ENCODE peak calls at places on chromosomes 3 and 15, in ten cellular contexts. X, S, N, T, K, Q, Z, R, D and P are unnamed samples.

GRCh38 chr3:27632431-27633223 is 89.5 kb downstream of the EOMES start:
- DNase-seq in Q (peak), N (no peak), K (peak), D (peak), R (peak), T (peak), Z (peak), S (peak), X (peak), P (no peak)

GRCh38 chr15:86743283-86743903 is 663.7 kb downstream of the AGBL1 start:
- DNase-seq in K (no peak), Q (no peak), Z (peak), R (no peak), D (peak), S (peak), X (peak), T (peak), N (peak), P (no peak)

GRCh38 chr3:11240496-11240895 is 31.7 kb upstream of the ATG7 start:
- DNase-seq in X (no peak), Q (no peak), S (no peak), K (no peak), T (no peak), N (no peak), R (no peak), D (no peak), Z (no peak), P (no peak)

GRCh38 chr3:100994187-100994586 is 966 bp upstream of the ABI3BP start:
- DNase-seq in S (no peak), R (no peak), X (no peak), N (no peak), Q (no peak), D (no peak), Z (no peak), T (no peak), K (no peak), P (no peak)

GRCh38 chr15:26294062-26294689 is 431.0 kb upstream of the ATP10A start:
- DNase-seq in Z (no peak), S (no peak), D (no peak), K (no peak), T (no peak), Q (no peak), R (no peak), X (no peak), N (peak), P (no peak)

GRCh38 chr3:63344676-63345075 is 66.6 kb downstream of the SYNPR start:
- DNase-seq in D (no peak), S (no peak), X (peak), Z (no peak), R (no peak), N (no peak), Q (no peak), K (no peak), T (no peak), P (no peak)

GRCh38 chr3:128175768-128176167 is 22.5 kb downstream of the EEFSEC start:
- DNase-seq in T (no peak), X (no peak), Z (no peak), R (no peak), D (no peak), S (no peak), Q (no peak), N (no peak), K (no peak), P (no peak)

GRCh38 chr15:101242160-101242998 is 9.5 kb downstream of the CHSY1 start:
- DNase-seq in R (peak), Z (peak), N (no peak), K (no peak), X (no peak), Q (peak), D (no peak), S (peak), T (peak), P (no peak)

GRCh38 chr15:35120173-35120572 is 35.1 kb upstream of the NANOGP8 start:
- DNase-seq in S (no peak), R (no peak), Z (no peak), Q (no peak), K (no peak), N (no peak), D (no peak), X (no peak), T (no peak), P (no peak)

GRCh38 chr15:81929557-81929956 is 116.3 kb downstream of the MEX3B start:
- DNase-seq in Z (no peak), S (no peak), K (no peak), N (no peak), X (peak), Q (no peak), D (no peak), T (no peak), R (no peak), P (no peak)

GRCh38 chr15:29857196-29857595 is 34.9 kb upstream of the TJP1 start:
- DNase-seq in S (no peak), K (no peak), D (no peak), Q (no peak), R (no peak), Z (no peak), N (no peak), X (peak), T (no peak), P (no peak)

GRCh38 chr3:156150434-156151066 is 30.2 kb downstream of the KCNAB1 start:
- DNase-seq in T (peak), X (peak), S (peak), Z (peak), D (no peak), N (peak), R (peak), Q (peak), K (peak), P (peak)

GRCh38 chr3:135853981-135854380 is 111.5 kb upstream of the PPP2R3A start:
- DNase-seq in Q (peak), T (no peak), X (no peak), K (no peak), Z (no peak), S (no peak), N (no peak), R (no peak), D (no peak), P (no peak)

GRCh38 chr3:129453732-129454131 is 13.7 kb downstream of the IFT122 start:
- DNase-seq in X (no peak), Q (no peak), N (no peak), R (peak), T (no peak), Z (no peak), D (no peak), S (no peak), K (no peak), P (no peak)

GRCh38 chr3:192169332-192169915 is 557.9 kb downstream of the FGF12 start:
- DNase-seq in D (no peak), T (no peak), Z (no peak), X (no peak), S (no peak), R (no peak), N (no peak), K (no peak), Q (no peak), P (no peak)

GRCh38 chr3:18349197-18349798 is 75.8 kb downstream of the SATB1 start:
- DNase-seq in S (no peak), X (no peak), K (no peak), N (no peak), Z (no peak), R (no peak), D (no peak), Q (no peak), T (no peak), P (no peak)

GRCh38 chr3:55522077-55522476 is 35.0 kb upstream of the WNT5A start:
- DNase-seq in Q (no peak), K (no peak), S (no peak), N (no peak), Z (no peak), R (no peak), X (no peak), D (no peak), T (no peak), P (no peak)

GRCh38 chr3:33717616-33717865 is 513 bp downstream of the CLASP2 start:
- DNase-seq in R (peak), T (no peak), Q (peak), K (no peak), Z (no peak), N (no peak), X (no peak), D (peak), S (peak), P (no peak)

GRCh38 chr3:33186524-33187367 is 31.9 kb downstream of the SUSD5 start:
- DNase-seq in D (no peak), K (no peak), N (no peak), T (peak), Z (no peak), Q (peak), X (peak), R (no peak), S (no peak), P (no peak)

GRCh38 chr15:65423977-65424679 is 1.4 kb upstream of the IGDCC4 start:
- DNase-seq in D (no peak), N (no peak), K (no peak), X (peak), S (no peak), T (no peak), R (no peak), Q (peak), Z (no peak), P (no peak)

GRCh38 chr3:71074416-71074815 is 509.1 kb downstream of the FOXP1 start:
- DNase-seq in Q (peak), R (peak), N (no peak), K (no peak), S (no peak), Z (no peak), X (peak), T (no peak), D (no peak), P (no peak)

GRCh38 chr3:147773236-147773635 is 364.1 kb downstream of the ZIC1 start:
- DNase-seq in R (no peak), D (no peak), Z (no peak), T (no peak), S (no peak), N (no peak), Q (peak), K (no peak), X (no peak), P (no peak)

GRCh38 chr3:38109580-38110313 is 27.2 kb downstream of the ACAA1 start:
- DNase-seq in Q (no peak), Z (no peak), S (no peak), K (peak), D (no peak), R (no peak), X (no peak), N (no peak), T (no peak), P (no peak)

GRCh38 chr3:170419301-170420087 is 826 bp downstream of the CLDN11 start:
- DNase-seq in Z (no peak), S (no peak), X (no peak), Q (peak), D (peak), N (no peak), R (no peak), K (no peak), T (no peak), P (peak)

GRCh38 chr15:93089855-93090305 is 869 bp upstream of the RGMA start:
- DNase-seq in S (no peak), Q (no peak), R (no peak), T (no peak), N (no peak), X (no peak), Z (no peak), K (peak), D (peak), P (no peak)

GRCh38 chr15:93088981-93089854 is at the start of gene RGMA:
- DNase-seq in Z (no peak), R (no peak), K (no peak), X (no peak), T (no peak), S (no peak), D (peak), N (peak), Q (peak), P (no peak)

GRCh38 chr15:93088200-93088980 is 621 bp downstream of the RGMA start:
- DNase-seq in S (no peak), R (no peak), Z (peak), D (peak), N (peak), X (no peak), K (peak), T (peak), Q (peak), P (no peak)

GRCh38 chr15:93086791-93087190 is 2.2 kb downstream of the RGMA start:
- DNase-seq in D (no peak), T (no peak), R (no peak), N (no peak), Z (no peak), Q (no peak), S (no peak), X (no peak), K (no peak), P (no peak)

DNA sequence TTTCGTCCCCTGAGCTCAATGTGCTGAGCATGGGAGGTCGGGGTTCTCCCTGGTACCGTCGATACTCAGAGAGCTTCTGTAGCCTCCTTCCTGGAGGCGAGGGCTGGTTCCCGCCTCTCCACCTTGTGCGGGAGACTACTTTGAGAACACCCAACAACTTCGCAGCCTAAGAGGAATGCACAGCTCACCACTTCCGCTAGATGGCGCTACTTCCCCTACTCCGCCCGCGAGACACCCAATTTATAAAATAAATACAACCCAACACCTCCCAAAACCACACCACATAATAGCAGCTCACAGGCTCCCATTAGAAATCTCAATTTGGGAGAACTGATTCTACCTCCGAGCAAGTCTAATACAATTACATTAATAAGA is 1.2 kb downstream of the RGMA start:
- DNase-seq in R (peak), Q (peak), N (peak), D (peak), X (peak), S (peak), Z (peak), K (peak), T (peak), P (peak)
- H3K27ac ChIP-seq in R (no peak), Q (no peak), N (peak), D (peak), X (no peak), S (no peak), Z (no peak), K (no peak), T (no peak), P (no peak)

GRCh38 chr3:98518816-98519215 is 3.9 kb downstream of the CLDND1 start:
- DNase-seq in Z (no peak), S (no peak), N (no peak), D (no peak), Q (no peak), X (no peak), T (no peak), R (no peak), K (no peak), P (no peak)
- H3K27ac ChIP-seq in Z (no peak), S (no peak), N (no peak), D (no peak), Q (no peak), X (no peak), T (no peak), R (no peak), K (no peak), P (peak)

GRCh38 chr15:68634531-68634930 is 55.7 kb downstream of the CORO2B start:
- DNase-seq in Q (no peak), R (no peak), N (no peak), T (no peak), S (no peak), K (no peak), Z (no peak), D (no peak), X (no peak), P (no peak)
- H3K27ac ChIP-seq in Q (no peak), R (no peak), N (no peak), T (no peak), S (no peak), K (no peak), Z (no peak), D (no peak), X (no peak), P (peak)

GRCh38 chr3:153050978-153051377 is 111.0 kb upstream of the RAP2B start:
- DNase-seq in T (peak), S (no peak), Q (no peak), D (no peak), K (no peak), N (no peak), Z (no peak), X (no peak), R (no peak), P (no peak)

GRCh38 chr3:153051427-153052095 is 110.5 kb upstream of the RAP2B start:
- DNase-seq in T (peak), S (no peak), X (peak), K (no peak), N (no peak), R (peak), Q (peak), Z (peak), D (no peak), P (no peak)

GRCh38 chr3:153055779-153056178 is 106.2 kb upstream of the RAP2B start:
- DNase-seq in S (no peak), D (no peak), Q (no peak), N (no peak), R (no peak), Z (no peak), X (no peak), T (no peak), K (no peak), P (no peak)

GRCh38 chr3:153055217-153055616 is 106.8 kb upstream of the RAP2B start:
- DNase-seq in Q (no peak), T (no peak), R (no peak), Z (no peak), N (no peak), S (no peak), D (no peak), X (no peak), K (no peak), P (no peak)

DNA sequence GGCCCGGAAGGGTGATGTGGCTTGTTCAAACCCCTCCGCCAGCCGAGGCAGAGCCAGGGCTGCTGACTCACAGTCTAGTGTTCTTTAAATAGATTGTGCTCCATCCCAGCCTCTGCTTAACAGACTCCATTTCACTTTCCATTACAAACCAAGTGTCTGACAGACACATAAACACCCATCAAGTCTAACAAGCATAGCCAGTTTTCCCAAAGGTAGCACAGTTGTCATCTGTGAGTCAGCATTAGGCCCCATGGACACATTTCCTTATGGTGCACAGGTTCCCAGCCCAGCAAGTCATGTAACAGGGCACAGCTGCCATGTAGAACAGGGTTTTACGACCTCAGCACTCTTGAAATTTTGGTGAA is 109.9 kb upstream of the RAP2B start:
- DNase-seq in Z (peak), R (peak), D (no peak), Q (peak), T (peak), N (no peak), K (no peak), X (peak), S (no peak), P (no peak)
- H3K27ac ChIP-seq in Z (peak), R (peak), D (no peak), Q (peak), T (peak), N (no peak), K (peak), X (peak), S (no peak), P (no peak)

GRCh38 chr3:132550579-132551305 is 46.3 kb upstream of the ACKR4 start:
- DNase-seq in T (no peak), R (peak), Z (no peak), Q (no peak), K (no peak), S (no peak), D (no peak), N (no peak), X (no peak), P (no peak)
- H3K27ac ChIP-seq in T (no peak), R (peak), Z (no peak), Q (peak), K (no peak), S (no peak), D (no peak), N (no peak), X (peak), P (no peak)

GRCh38 chr15:76964157-76964556 is 30.8 kb upstream of the PSTPIP1 start:
- DNase-seq in D (no peak), X (no peak), R (no peak), K (no peak), S (no peak), N (no peak), Z (no peak), Q (peak), T (no peak), P (no peak)
- H3K27ac ChIP-seq in D (no peak), X (no peak), R (no peak), K (peak), S (no peak), N (no peak), Z (no peak), Q (no peak), T (no peak), P (no peak)

GRCh38 chr15:50116477-50116876 is 2.6 kb downstream of the ATP8B4 start:
- DNase-seq in Z (no peak), K (no peak), N (no peak), Q (peak), S (no peak), X (peak), D (no peak), T (peak), R (no peak), P (no peak)

GRCh38 chr15:50112488-50113186 is 6.4 kb downstream of the ATP8B4 start:
- DNase-seq in X (no peak), S (no peak), R (no peak), Q (no peak), K (no peak), N (no peak), D (no peak), Z (no peak), T (no peak), P (no peak)

GRCh38 chr15:50114381-50114780 is 4.7 kb downstream of the ATP8B4 start:
- DNase-seq in K (peak), Z (no peak), T (no peak), D (no peak), R (no peak), N (no peak), S (no peak), X (no peak), Q (no peak), P (no peak)

GRCh38 chr15:50109086-50109987 is 9.7 kb downstream of the ATP8B4 start:
- DNase-seq in X (no peak), S (no peak), N (no peak), T (peak), D (no peak), R (peak), Q (peak), K (no peak), Z (no peak), P (no peak)

DNA sequence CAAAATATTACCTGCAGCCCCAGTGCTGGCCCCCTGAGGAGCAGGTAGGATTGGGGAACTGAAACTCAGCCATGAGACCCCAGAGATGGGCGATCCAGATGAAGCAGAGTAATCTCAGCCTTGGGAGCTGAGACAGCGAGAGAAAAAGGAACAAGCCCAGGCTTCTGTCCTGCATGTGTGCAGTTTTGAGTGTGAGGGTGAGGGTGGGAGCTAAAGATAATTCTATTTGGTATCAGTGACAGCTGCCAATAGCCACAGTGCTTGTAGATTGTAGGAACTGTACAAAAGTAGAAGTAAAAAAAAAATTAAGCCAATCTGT is 5.9 kb downstream of the ATP8B4 start:
- DNase-seq in D (no peak), S (no peak), T (no peak), Z (no peak), Q (no peak), R (no peak), X (no peak), N (no peak), K (no peak), P (no peak)
- H3K27ac ChIP-seq in D (no peak), S (no peak), T (no peak), Z (no peak), Q (no peak), R (no peak), X (no peak), N (no peak), K (no peak), P (no peak)

GRCh38 chr3:48599077-48599501 is 4.0 kb upstream of the COL7A1 start:
- DNase-seq in T (peak), X (peak), N (no peak), Z (peak), Q (no peak), D (no peak), S (no peak), K (no peak), R (no peak), P (no peak)
- H3K27ac ChIP-seq in T (peak), X (peak), N (no peak), Z (peak), Q (peak), D (peak), S (no peak), K (peak), R (peak), P (no peak)

DNA sequence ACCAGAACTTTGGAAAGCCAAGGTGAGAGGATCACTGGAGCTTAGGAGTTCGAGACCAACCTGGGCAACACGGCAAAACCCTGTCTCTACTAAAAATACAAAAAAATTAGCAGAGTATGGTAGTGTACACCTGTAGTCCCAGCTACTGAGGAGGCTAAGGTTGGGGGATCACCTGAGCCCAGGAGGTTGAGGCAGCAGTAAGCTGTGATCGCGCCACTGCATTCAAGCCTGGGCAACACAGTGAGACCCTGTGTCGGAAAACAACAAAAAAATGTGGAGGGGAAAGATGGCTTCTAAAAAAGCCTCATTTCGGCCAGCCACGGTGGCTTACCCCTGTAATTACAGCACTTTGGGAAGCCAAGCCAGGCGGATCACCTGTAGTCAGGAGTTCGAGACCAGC is 54.5 kb downstream of the SETD2 start:
- DNase-seq in T (no peak), K (no peak), Q (no peak), R (no peak), D (no peak), S (no peak), N (no peak), Z (no peak), X (no peak), P (no peak)
- H3K27ac ChIP-seq in T (no peak), K (no peak), Q (no peak), R (no peak), D (no peak), S (no peak), N (no peak), Z (no peak), X (no peak), P (no peak)